ENCODE peak calls at places on chromosomes 11 and 22, in six cellular contexts. R is mammary epithelial cell, Z is upper lobe of right lung, S is adrenal gland, D is colonic mucosa, X is A549. P is an unnamed sample. For H3K4me1, the result is how much of the 10 kb centered on the place peaks cover.

GRCh38 chr11:70470127-70470526 is 71.8 kb downstream of the CTTN start:
- DNase-seq in R (no peak), Z (no peak), S (no peak), D (no peak), X (no peak), P (no peak)

GRCh38 chr11:102401905-102402304 is 50.7 kb downstream of the TMEM123 start:
- DNase-seq in R (no peak), Z (no peak), S (no peak), D (no peak), X (no peak), P (no peak)

GRCh38 chr11:12631651-12632050 is 42.6 kb upstream of the TEAD1 start:
- DNase-seq in R (no peak), Z (no peak), S (no peak), D (no peak), X (no peak), P (no peak)

GRCh38 chr11:68315581-68315920 is 3.2 kb downstream of the LRP5 start:
- DNase-seq in R (no peak), Z (no peak), S (no peak), D (peak), X (no peak), P (peak)

GRCh38 chr11:60873533-60873932 is 6.2 kb downstream of the ZP1 start:
- DNase-seq in R (no peak), Z (peak), S (no peak), D (no peak), X (no peak), P (no peak)

GRCh38 chr11:22076215-22076930 is 116.5 kb upstream of the ANO5 start:
- DNase-seq in R (no peak), Z (no peak), S (no peak), D (no peak), X (no peak), P (no peak)

GRCh38 chr11:28289444-28289843 is 181.3 kb downstream of the METTL15 start:
- DNase-seq in R (no peak), Z (no peak), S (no peak), D (no peak), X (no peak), P (no peak)

GRCh38 chr11:125990244-125990643 is 44.4 kb downstream of the VSIG10L2 start:
- DNase-seq in R (peak), Z (no peak), S (peak), D (no peak), X (no peak), P (no peak)

GRCh38 chr22:44398791-44399190 is 86.0 kb upstream of the SHISAL1 start:
- DNase-seq in R (no peak), Z (peak), S (no peak), D (peak), X (no peak), P (peak)

GRCh38 chr11:47111318-47111804 is 65.3 kb downstream of the ARFGAP2 start:
- DNase-seq in R (no peak), Z (no peak), S (no peak), D (no peak), X (no peak), P (no peak)

GRCh38 chr22:22767876-22768602 is 119.6 kb upstream of the IGLL5 start:
- DNase-seq in R (no peak), Z (no peak), S (peak), D (peak), X (no peak), P (no peak)

GRCh38 chr11:8068605-8069221 is 12.3 kb upstream of the TUB start:
- DNase-seq in R (no peak), Z (no peak), S (peak), D (no peak), X (peak), P (peak)

GRCh38 chr11:32426819-32427615 is 8.3 kb downstream of the WT1 start:
- DNase-seq in R (no peak), Z (no peak), S (no peak), D (no peak), X (no peak), P (peak)

GRCh38 chr11:61460474-61460881 is 30.6 kb downstream of the SDHAF2 start:
- DNase-seq in R (no peak), Z (no peak), S (no peak), D (no peak), X (no peak), P (no peak)

GRCh38 chr11:75273331-75273988 is 32.9 kb downstream of the TPBGL start:
- DNase-seq in R (no peak), Z (peak), S (no peak), D (no peak), X (no peak), P (no peak)

GRCh38 chr22:26718488-26718887 is 61.1 kb downstream of the MIAT start:
- DNase-seq in R (no peak), Z (no peak), S (no peak), D (no peak), X (no peak), P (no peak)

GRCh38 chr11:1199689-1200610 is 22.9 kb upstream of the MUC5B start:
- DNase-seq in R (peak), Z (peak), S (no peak), D (no peak), X (no peak), P (no peak)

GRCh38 chr11:3132831-3133455 is 32.2 kb downstream of the OSBPL5 start:
- DNase-seq in R (no peak), Z (peak), S (peak), D (no peak), X (no peak), P (peak)

GRCh38 chr11:72825661-72826060 is 11.4 kb downstream of the ATG16L2 start:
- DNase-seq in R (no peak), Z (no peak), S (no peak), D (no peak), X (no peak), P (no peak)

GRCh38 chr11:79236541-79236971 is 204.3 kb downstream of the TENM4 start:
- DNase-seq in R (peak), Z (no peak), S (no peak), D (no peak), X (no peak), P (no peak)

DNA sequence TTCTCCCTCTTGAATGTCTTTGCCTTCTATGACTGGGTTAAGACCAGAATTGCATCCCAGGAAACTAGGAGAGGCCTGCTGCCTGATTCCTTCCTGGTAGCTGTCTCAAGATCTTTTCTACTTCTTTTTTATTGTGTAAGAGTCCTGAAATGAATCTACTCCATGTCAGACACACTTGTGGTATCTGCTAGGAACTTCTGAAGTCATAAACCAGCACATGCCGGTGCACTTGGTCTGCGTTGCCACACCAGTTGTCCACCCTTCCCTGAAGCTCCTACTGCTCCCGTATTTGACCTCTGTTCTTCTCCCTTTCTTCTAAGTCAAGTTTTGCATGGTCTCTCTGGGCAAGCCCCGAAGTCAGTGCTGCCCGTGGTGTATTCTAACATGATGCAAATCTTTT is 644.2 kb downstream of the ETS1 start:
- DNase-seq in R (no peak), Z (no peak), S (no peak), D (no peak), X (no peak), P (no peak)
- H3K4me1 ChIP-seq in R (under half), Z (under half), S (under half), D (under half), X (under half), P (under half)

GRCh38 chr11:57287884-57288283 is 36.9 kb downstream of the TNKS1BP1 start:
- DNase-seq in R (no peak), Z (no peak), S (no peak), D (no peak), X (no peak), P (no peak)
- H3K27ac ChIP-seq in R (peak), Z (no peak), S (no peak), D (peak), X (no peak), P (no peak)

GRCh38 chr11:10307022-10307410 is 2.1 kb downstream of the ADM start:
- DNase-seq in R (no peak), Z (no peak), S (no peak), D (no peak), X (peak), P (no peak)
- H3K4me3 ChIP-seq in R (peak), Z (peak), S (no peak), D (peak), X (peak), P (peak)

DNA sequence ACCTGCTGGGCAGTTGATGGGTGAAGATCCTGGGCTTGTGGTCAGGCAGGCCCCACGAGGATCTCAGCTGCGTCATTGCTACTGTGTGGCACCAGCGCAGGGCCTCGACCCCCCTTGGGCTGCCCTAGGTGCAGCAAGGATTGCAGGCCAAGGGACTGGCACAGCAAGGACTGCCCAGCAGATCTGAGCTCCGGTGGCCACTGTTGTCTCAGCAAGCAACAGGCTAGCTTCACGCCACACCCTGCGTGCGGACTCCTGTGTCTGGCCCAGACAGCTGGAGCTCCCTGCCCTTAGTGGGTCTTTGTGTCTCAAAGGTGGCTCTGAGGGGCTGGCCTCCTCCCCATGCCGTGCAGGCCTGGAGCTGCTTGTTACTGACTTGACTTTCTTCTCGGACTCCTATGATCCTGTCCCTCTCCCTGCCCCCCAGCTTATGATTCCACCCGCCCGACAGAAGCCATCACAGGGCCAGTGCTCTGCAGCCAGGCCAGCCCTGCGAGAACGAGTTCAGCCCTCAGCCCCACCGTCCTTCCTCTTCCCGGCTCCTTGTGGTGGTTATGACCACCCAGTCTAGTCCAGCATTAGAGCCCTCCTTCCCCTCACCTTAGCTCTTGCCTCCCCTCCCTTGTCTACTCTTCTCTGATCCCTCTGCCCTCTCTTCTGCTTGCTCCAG is 295.6 kb downstream of the TBC1D22A start:
- DNase-seq in R (no peak), Z (peak), S (no peak), D (no peak), X (no peak), P (no peak)
- H3K4me1 ChIP-seq in R (under half), Z (under half), S (under half), D (under half), X (under half), P (under half)

DNA sequence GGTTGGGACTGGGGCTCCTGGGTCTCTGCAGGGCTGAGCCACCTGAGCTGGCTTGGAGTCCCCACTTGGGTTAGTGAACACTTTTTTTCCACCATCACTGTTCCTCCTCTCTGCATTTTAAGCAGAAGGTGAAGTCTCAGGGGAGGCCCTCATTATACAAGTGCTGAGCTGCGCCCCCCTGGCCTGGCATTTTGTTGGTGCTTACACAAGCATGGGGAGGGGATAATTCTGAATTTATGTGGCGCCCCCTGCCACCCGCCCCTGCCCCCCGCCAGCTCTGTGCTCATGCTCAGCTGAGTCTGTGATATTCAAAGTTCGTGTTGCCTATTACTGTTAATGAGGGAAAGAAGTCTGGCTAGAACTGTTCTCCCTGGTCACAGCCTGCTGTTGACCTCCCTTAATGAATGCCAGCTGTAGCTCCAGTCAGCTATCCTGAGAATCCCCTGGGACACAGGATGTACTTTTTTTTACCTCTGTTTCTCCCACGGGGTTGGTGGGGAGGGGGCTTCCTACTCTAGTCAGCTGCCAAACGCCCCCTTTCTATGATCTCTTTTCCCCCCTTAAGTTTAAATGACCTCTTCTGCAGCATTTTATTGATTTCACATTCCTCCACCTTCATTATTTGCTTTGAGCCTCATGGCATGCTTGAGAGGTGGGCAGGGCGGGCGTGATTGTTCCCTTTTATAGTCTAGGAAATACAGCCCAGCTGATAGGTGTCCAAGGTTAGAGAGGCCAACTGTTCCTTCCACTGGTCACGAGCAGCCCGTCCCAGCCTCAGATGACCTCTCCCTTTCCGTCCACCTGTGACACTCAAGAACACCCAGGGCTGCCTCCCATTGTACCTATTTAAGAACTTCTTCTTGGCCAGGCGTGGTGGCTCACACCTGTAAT is 12.2 kb downstream of the USP2 start:
- DNase-seq in R (no peak), Z (peak), S (peak), D (peak), X (no peak), P (no peak)
- H3K27ac ChIP-seq in R (no peak), Z (no peak), S (peak), D (peak), X (peak), P (peak)

GRCh38 chr11:65382036-65382803 is at the start of gene SLC25A45:
- DNase-seq in R (peak), Z (peak), S (peak), D (peak), X (peak), P (peak)

GRCh38 chr11:65380460-65381126 is 1.9 kb downstream of the SLC25A45 start:
- DNase-seq in R (no peak), Z (peak), S (no peak), D (peak), X (no peak), P (no peak)

GRCh38 chr11:65382804-65383368 is 440 bp upstream of the SLC25A45 start:
- DNase-seq in R (no peak), Z (peak), S (peak), D (peak), X (no peak), P (no peak)

GRCh38 chr11:65379698-65380459 is 2.6 kb downstream of the SLC25A45 start:
- DNase-seq in R (no peak), Z (no peak), S (peak), D (no peak), X (no peak), P (no peak)

GRCh38 chr11:65381721-65382035 is 768 bp downstream of the SLC25A45 start:
- DNase-seq in R (no peak), Z (no peak), S (no peak), D (no peak), X (no peak), P (no peak)
- H3K4me3 ChIP-seq in R (peak), Z (peak), S (no peak), D (peak), X (peak), P (peak)

GRCh38 chr11:62505784-62506145 is 40.8 kb downstream of the AHNAK start:
- DNase-seq in R (no peak), Z (no peak), S (peak), D (no peak), X (no peak), P (peak)
- H3K4me1 ChIP-seq in R (under half), Z (under half), S (under half), D (under half), X (half or more), P (under half)

DNA sequence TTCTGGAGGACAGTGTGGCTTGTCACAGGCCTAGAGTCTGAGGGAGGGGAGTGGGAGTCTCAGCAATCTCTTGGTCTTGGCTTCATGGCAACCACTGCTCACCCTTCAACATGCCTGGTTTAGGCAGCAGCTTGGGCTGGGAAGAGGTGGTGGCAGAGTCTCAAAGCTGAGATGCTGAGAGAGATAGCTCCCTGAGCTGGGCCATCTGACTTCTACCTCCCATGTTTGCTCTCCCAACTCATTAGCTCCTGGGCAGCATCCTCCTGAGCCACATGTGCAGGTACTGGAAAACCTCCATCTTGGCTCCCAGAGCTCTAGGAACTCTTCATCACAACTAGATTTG is 13.0 kb downstream of the PIK3IP1 start:
- DNase-seq in R (no peak), Z (no peak), S (no peak), D (no peak), X (no peak), P (no peak)
- H3K27ac ChIP-seq in R (no peak), Z (peak), S (peak), D (no peak), X (no peak), P (no peak)

DNA sequence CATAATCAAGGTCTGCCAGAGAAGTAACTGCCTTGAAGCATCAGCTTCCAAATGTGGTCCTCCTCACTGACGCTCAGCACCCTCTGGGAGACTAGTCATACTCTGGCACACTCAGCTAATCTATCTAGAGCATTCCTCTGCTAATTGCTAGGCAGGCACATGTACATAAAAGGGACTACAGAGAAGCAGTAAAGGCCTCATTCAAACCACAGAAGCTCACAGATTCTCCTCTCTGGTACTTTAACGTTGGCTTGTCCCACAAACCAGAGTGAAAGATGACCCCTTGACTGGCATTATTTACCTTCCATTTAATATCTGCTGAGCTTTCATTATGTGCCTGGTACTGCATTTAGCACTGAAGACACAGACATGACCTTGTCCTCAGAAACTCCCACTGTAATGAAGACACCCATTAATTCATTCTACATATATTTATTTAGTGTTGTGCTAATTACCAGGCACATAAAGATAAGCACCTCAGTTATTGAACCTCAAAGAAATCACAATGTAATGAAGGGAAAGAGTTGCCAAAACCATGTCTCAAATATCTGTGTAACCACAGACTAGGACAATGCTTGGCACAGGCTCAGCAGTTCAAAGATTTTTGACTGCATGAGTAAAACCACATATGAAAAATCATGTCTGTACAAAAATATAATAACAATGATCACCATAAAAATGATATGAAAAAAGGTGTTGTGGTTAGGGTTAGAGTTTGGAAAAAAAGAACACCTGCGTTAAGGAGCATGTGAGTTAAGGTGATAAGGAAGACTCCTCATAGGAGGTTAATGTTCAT is 550.4 kb downstream of the DLG2 start:
- DNase-seq in R (peak), Z (no peak), S (no peak), D (no peak), X (no peak), P (no peak)
- H3K4me3 ChIP-seq in R (no peak), Z (no peak), S (no peak), D (no peak), X (no peak), P (no peak)

DNA sequence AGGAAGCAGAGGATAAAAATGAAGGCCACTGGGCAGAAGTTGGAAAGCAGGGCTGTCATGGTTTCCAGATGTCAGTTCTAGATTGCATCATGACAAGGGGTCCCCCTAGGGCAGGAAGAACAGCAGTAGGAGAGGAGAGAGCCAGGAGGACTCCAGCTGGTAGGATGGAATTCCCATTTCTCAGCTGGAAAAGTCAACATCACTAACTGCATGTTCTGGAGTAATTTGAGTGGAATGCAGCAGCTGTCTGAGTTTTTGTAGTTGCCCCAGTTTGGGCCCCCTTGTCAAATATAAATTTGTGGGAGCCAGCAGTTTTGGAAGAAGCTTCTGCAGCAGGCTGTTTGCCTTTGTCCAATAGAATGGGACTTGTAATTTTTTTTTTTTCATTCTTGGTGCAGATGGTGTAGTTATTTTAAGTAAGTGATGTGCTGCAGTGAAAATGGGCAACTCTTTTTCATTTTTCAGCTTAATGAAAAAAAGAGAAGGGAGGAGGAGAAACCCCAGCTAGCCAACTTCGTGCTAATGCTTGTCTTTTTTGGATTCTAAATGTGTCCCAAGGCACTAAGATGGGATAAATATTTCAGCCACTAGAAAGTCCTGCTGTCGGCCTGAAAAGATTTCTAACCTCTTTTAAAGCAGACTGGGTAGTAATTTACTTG is 87.0 kb downstream of the LDLRAD3 start:
- DNase-seq in R (no peak), Z (no peak), S (no peak), D (no peak), X (no peak), P (no peak)
- H3K4me1 ChIP-seq in R (under half), Z (under half), S (under half), D (under half), X (under half), P (under half)